ENCODE peak calls at places on chromosomes 12 and 14, in ten cellular contexts. U, B, S, T, J, R, E, A, X and K are unnamed samples.

GRCh38 chr14:21723431-21724045 is 49.9 kb upstream of the OR4E1 start:
- DNase-seq in U (no peak), B (peak), S (peak), T (peak), J (no peak), R (peak), E (no peak), A (peak), X (no peak), K (no peak)

GRCh38 chr12:124190301-124191023 is 104.4 kb upstream of the RFLNA start:
- DNase-seq in U (no peak), B (no peak), S (no peak), T (peak), J (no peak), R (no peak), E (no peak), A (no peak), X (no peak), K (no peak)

GRCh38 chr12:84862190-84862589 is 50.4 kb downstream of the SLC6A15 start:
- DNase-seq in U (no peak), B (no peak), S (no peak), T (no peak), J (no peak), R (no peak), E (peak), A (no peak), X (no peak), K (no peak)

GRCh38 chr12:73612571-73612970 is 925.1 kb upstream of the ATXN7L3B start:
- DNase-seq in U (no peak), B (no peak), S (no peak), T (peak), J (no peak), R (no peak), E (no peak), A (no peak), X (no peak), K (no peak)

GRCh38 chr12:55687746-55688145 is 20.0 kb downstream of the ITGA7 start:
- DNase-seq in U (no peak), B (no peak), S (no peak), T (no peak), J (no peak), R (no peak), E (no peak), A (no peak), X (no peak), K (no peak)

GRCh38 chr12:107319536-107320030 is 226.2 kb upstream of the CRY1 start:
- DNase-seq in U (no peak), B (no peak), S (peak), T (no peak), J (no peak), R (peak), E (no peak), A (no peak), X (no peak), K (no peak)

GRCh38 chr14:51224551-51224950 is 15.5 kb upstream of the TMX1 start:
- DNase-seq in U (peak), B (no peak), S (no peak), T (no peak), J (no peak), R (no peak), E (no peak), A (no peak), X (no peak), K (peak)

GRCh38 chr14:49464885-49465284 is 121.3 kb downstream of the RPS29 start:
- DNase-seq in U (no peak), B (peak), S (no peak), T (peak), J (no peak), R (peak), E (no peak), A (no peak), X (no peak), K (no peak)

GRCh38 chr12:120504587-120504986 is 8.7 kb downstream of the DYNLL1 start:
- DNase-seq in U (no peak), B (no peak), S (no peak), T (no peak), J (no peak), R (no peak), E (no peak), A (no peak), X (no peak), K (no peak)

GRCh38 chr12:52023182-52023975 is 16.6 kb downstream of the TAMALIN start:
- DNase-seq in U (peak), B (peak), S (peak), T (peak), J (no peak), R (peak), E (peak), A (peak), X (peak), K (peak)

GRCh38 chr14:55749201-55749812 is 169.3 kb downstream of the KTN1 start:
- DNase-seq in U (no peak), B (peak), S (no peak), T (no peak), J (no peak), R (no peak), E (no peak), A (peak), X (no peak), K (peak)

GRCh38 chr12:75666126-75666979 is 154.9 kb upstream of the KRR1 start:
- DNase-seq in U (peak), B (no peak), S (no peak), T (no peak), J (no peak), R (no peak), E (peak), A (no peak), X (no peak), K (peak)

GRCh38 chr12:32455607-32456063 is 56.3 kb downstream of the FGD4 start:
- DNase-seq in U (peak), B (no peak), S (no peak), T (no peak), J (peak), R (peak), E (peak), A (peak), X (no peak), K (peak)

GRCh38 chr14:56754966-56755365 is 55.3 kb downstream of the OTX2 start:
- DNase-seq in U (no peak), B (peak), S (no peak), T (peak), J (no peak), R (no peak), E (no peak), A (no peak), X (no peak), K (no peak)

GRCh38 chr14:57871487-57872080 is 5.7 kb upstream of the SLC35F4 start:
- DNase-seq in U (peak), B (peak), S (no peak), T (peak), J (peak), R (peak), E (peak), A (peak), X (no peak), K (peak)

GRCh38 chr14:92733007-92733406 is 15.4 kb downstream of the LGMN start:
- DNase-seq in U (no peak), B (no peak), S (no peak), T (no peak), J (no peak), R (no peak), E (no peak), A (no peak), X (no peak), K (no peak)

GRCh38 chr12:7951671-7952070 is 15.7 kb upstream of the SLC2A3 start:
- DNase-seq in U (peak), B (no peak), S (no peak), T (no peak), J (no peak), R (no peak), E (no peak), A (no peak), X (no peak), K (no peak)

GRCh38 chr14:105087963-105088811 is 23.0 kb upstream of the GPR132 start:
- DNase-seq in U (peak), B (peak), S (no peak), T (no peak), J (no peak), R (no peak), E (peak), A (peak), X (peak), K (peak)

GRCh38 chr14:79745046-79745445 is 466.3 kb downstream of the DIO2 start:
- DNase-seq in U (no peak), B (no peak), S (no peak), T (no peak), J (no peak), R (no peak), E (no peak), A (no peak), X (no peak), K (peak)

GRCh38 chr14:24068711-24069410 is 2.5 kb upstream of the CPNE6 start:
- DNase-seq in U (no peak), B (no peak), S (no peak), T (no peak), J (no peak), R (no peak), E (no peak), A (no peak), X (no peak), K (no peak)

GRCh38 chr14:105076805-105077648 is 11.8 kb upstream of the GPR132 start:
- DNase-seq in U (no peak), B (no peak), S (no peak), T (no peak), J (no peak), R (no peak), E (no peak), A (no peak), X (no peak), K (no peak)

GRCh38 chr14:24952851-24953666 is 96.9 kb downstream of the STXBP6 start:
- DNase-seq in U (no peak), B (peak), S (no peak), T (no peak), J (no peak), R (peak), E (no peak), A (no peak), X (no peak), K (peak)

GRCh38 chr12:13179159-13180074 is 17.1 kb upstream of the EMP1 start:
- DNase-seq in U (no peak), B (peak), S (peak), T (peak), J (no peak), R (peak), E (peak), A (peak), X (peak), K (peak)